ENCODE peak calls at places on chromosomes 16 and 17, in seven cellular contexts. O is AG10803, G is progenitor cell of endocrine pancreas, T is skeletal muscle cell, W is GM23248, D is HFF-Myc, K is T-helper 2 cell. V is an unnamed sample.

GRCh38 chr17:80485846-80486245 is 9.4 kb upstream of the NPTX1 start:
- DNase-seq in W (no peak), K (no peak), O (no peak), T (no peak), D (no peak), G (no peak), V (no peak)

GRCh38 chr17:78340183-78340955 is 19.5 kb downstream of the SOCS3 start:
- DNase-seq in G (no peak), T (no peak), O (peak; percentile 43), K (no peak), W (peak; percentile 42), D (no peak), V (no peak)

GRCh38 chr16:66927012-66927436 is 1.7 kb upstream of the RRAD start:
- DNase-seq in K (no peak), T (no peak), O (peak; percentile 94), G (no peak), W (peak; percentile 94), D (peak; percentile 61), V (peak; percentile 55)

GRCh38 chr17:40422990-40423611 is 5.4 kb upstream of the TOP2A start:
- DNase-seq in K (no peak), T (no peak), D (no peak), O (no peak), W (no peak), G (no peak), V (no peak)

GRCh38 chr17:48610282-48611211 is at the start of gene HOXB7:
- DNase-seq in D (no peak), K (peak; percentile 64), T (no peak), O (peak; percentile 64), G (no peak), W (peak; percentile 88), V (no peak)

GRCh38 chr17:43563262-43564079 is 17.3 kb upstream of the ETV4 start:
- DNase-seq in G (no peak), T (no peak), D (no peak), K (no peak), O (no peak), W (no peak), V (no peak)

GRCh38 chr16:4699030-4699556 is 5.7 kb downstream of the NUDT16L1 start:
- DNase-seq in W (no peak), T (no peak), G (no peak), K (no peak), O (no peak), D (no peak), V (no peak)

GRCh38 chr17:66492500-66493123 is 190.2 kb downstream of the PRKCA start:
- DNase-seq in D (no peak), O (no peak), W (peak; percentile 16), G (no peak), K (no peak), T (peak; percentile 48), V (no peak)

GRCh38 chr16:80174416-80174815 is 366.4 kb upstream of the DYNLRB2 start:
- DNase-seq in G (no peak), W (peak; percentile 89), K (no peak), O (peak; percentile 95), T (peak; percentile 52), D (no peak), V (peak; percentile 80)

GRCh38 chr16:68665501-68665900 is 20.4 kb downstream of the CDH3 start:
- DNase-seq in K (no peak), O (no peak), W (peak; percentile 36), D (no peak), G (no peak), T (no peak), V (no peak)

GRCh38 chr16:75264999-75265910 is 13.8 kb upstream of the BCAR1 start:
- DNase-seq in O (no peak), T (no peak), D (no peak), G (no peak), W (peak; percentile 68), K (no peak), V (no peak)

V was measured in AG09309.